ENCODE peak calls at places on chromosome 16, in five cellular contexts. One of them, this sample, is unnamed.

GRCh38 chr16:51759329-51759728 is 608.3 kb upstream of the SALL1 start:
- DNase-seq in foreskin melanocyte: no peak
- DNase-seq in G401: no peak
- DNase-seq in nucleus accumbens: no peak
- DNase-seq in HTR-8/SVneo: no peak
- DNase-seq in this sample: no peak

GRCh38 chr16:80040814-80041213 is 440.3 kb upstream of the MAF start:
- DNase-seq in foreskin melanocyte: no peak
- DNase-seq in G401: no peak
- DNase-seq in nucleus accumbens: no peak
- DNase-seq in HTR-8/SVneo: no peak
- DNase-seq in this sample: no peak

GRCh38 chr16:375927-376816 is 5.6 kb downstream of the PGAP6 start:
- DNase-seq in foreskin melanocyte: no peak
- DNase-seq in G401: no peak
- DNase-seq in nucleus accumbens: no peak
- DNase-seq in HTR-8/SVneo: no peak
- DNase-seq in this sample: no peak

GRCh38 chr16:85524630-85525463 is 88.3 kb upstream of the GSE1 start:
- DNase-seq in foreskin melanocyte: no peak
- DNase-seq in G401: no peak
- DNase-seq in nucleus accumbens: no peak
- DNase-seq in HTR-8/SVneo: no peak
- DNase-seq in this sample: no peak

GRCh38 chr16:87348616-87349157 is 31.5 kb upstream of the C16orf95 start:
- DNase-seq in foreskin melanocyte: no peak
- DNase-seq in G401: peak
- DNase-seq in nucleus accumbens: no peak
- DNase-seq in HTR-8/SVneo: no peak
- DNase-seq in this sample: no peak

GRCh38 chr16:27321013-27321960 is 7.5 kb downstream of the IL4R start:
- DNase-seq in foreskin melanocyte: no peak
- DNase-seq in G401: no peak
- DNase-seq in nucleus accumbens: no peak
- DNase-seq in HTR-8/SVneo: no peak
- DNase-seq in this sample: no peak

GRCh38 chr16:48126801-48127644 is 28.8 kb downstream of the ABCC12 start:
- DNase-seq in foreskin melanocyte: peak
- DNase-seq in G401: no peak
- DNase-seq in nucleus accumbens: no peak
- DNase-seq in HTR-8/SVneo: peak
- DNase-seq in this sample: peak

GRCh38 chr16:55292491-55292890 is 31.5 kb upstream of the IRX6 start:
- DNase-seq in foreskin melanocyte: no peak
- DNase-seq in G401: no peak
- DNase-seq in nucleus accumbens: no peak
- DNase-seq in HTR-8/SVneo: no peak
- DNase-seq in this sample: no peak

GRCh38 chr16:57308041-57308440 is 23.6 kb upstream of the PLLP start:
- DNase-seq in foreskin melanocyte: no peak
- DNase-seq in G401: no peak
- DNase-seq in nucleus accumbens: no peak
- DNase-seq in HTR-8/SVneo: no peak
- DNase-seq in this sample: no peak

GRCh38 chr16:27305839-27306442 is 7.8 kb upstream of the IL4R start:
- DNase-seq in foreskin melanocyte: no peak
- DNase-seq in G401: no peak
- DNase-seq in nucleus accumbens: no peak
- DNase-seq in HTR-8/SVneo: no peak
- DNase-seq in this sample: no peak

GRCh38 chr16:80968386-80969113 is 38.1 kb downstream of the CMC2 start:
- DNase-seq in foreskin melanocyte: no peak
- DNase-seq in G401: no peak
- DNase-seq in nucleus accumbens: no peak
- DNase-seq in HTR-8/SVneo: no peak
- DNase-seq in this sample: no peak

GRCh38 chr16:85828166-85828565 is 28.7 kb downstream of the COX4I1 start:
- DNase-seq in foreskin melanocyte: no peak
- DNase-seq in G401: no peak
- DNase-seq in nucleus accumbens: no peak
- DNase-seq in HTR-8/SVneo: no peak
- DNase-seq in this sample: no peak

GRCh38 chr16:2499454-2499853 is 14.3 kb upstream of the ATP6V0C start:
- DNase-seq in foreskin melanocyte: no peak
- DNase-seq in G401: no peak
- DNase-seq in nucleus accumbens: no peak
- DNase-seq in HTR-8/SVneo: no peak
- DNase-seq in this sample: no peak

GRCh38 chr16:22789281-22789945 is 24.5 kb upstream of the HS3ST2 start:
- DNase-seq in foreskin melanocyte: no peak
- DNase-seq in G401: no peak
- DNase-seq in nucleus accumbens: no peak
- DNase-seq in HTR-8/SVneo: no peak
- DNase-seq in this sample: no peak

GRCh38 chr16:13322357-13322756 is 421.0 kb downstream of the SHISA9 start:
- DNase-seq in foreskin melanocyte: no peak
- DNase-seq in G401: no peak
- DNase-seq in nucleus accumbens: no peak
- DNase-seq in HTR-8/SVneo: no peak
- DNase-seq in this sample: no peak

GRCh38 chr16:4408323-4408690 is 8.1 kb downstream of the CORO7 start:
- DNase-seq in foreskin melanocyte: no peak
- DNase-seq in G401: no peak
- DNase-seq in nucleus accumbens: no peak
- DNase-seq in HTR-8/SVneo: no peak
- DNase-seq in this sample: no peak

GRCh38 chr16:2095918-2096582 is 39.6 kb downstream of the PKD1 start:
- DNase-seq in foreskin melanocyte: no peak
- DNase-seq in G401: peak
- DNase-seq in nucleus accumbens: no peak
- DNase-seq in HTR-8/SVneo: no peak
- DNase-seq in this sample: no peak

GRCh38 chr16:4261557-4262172 is 11.2 kb downstream of the TFAP4 start:
- DNase-seq in foreskin melanocyte: no peak
- DNase-seq in G401: peak
- DNase-seq in nucleus accumbens: no peak
- DNase-seq in HTR-8/SVneo: peak
- DNase-seq in this sample: no peak

GRCh38 chr16:53080345-53081031 is 25.7 kb downstream of the CHD9 start:
- DNase-seq in foreskin melanocyte: peak
- DNase-seq in G401: peak
- DNase-seq in nucleus accumbens: peak
- DNase-seq in HTR-8/SVneo: peak
- DNase-seq in this sample: peak

GRCh38 chr16:1542166-1542500 is 8.7 kb downstream of the TMEM204 start:
- DNase-seq in foreskin melanocyte: no peak
- DNase-seq in G401: no peak
- DNase-seq in nucleus accumbens: no peak
- DNase-seq in HTR-8/SVneo: no peak
- DNase-seq in this sample: no peak

GRCh38 chr16:49652441-49653175 is 203.3 kb downstream of the ZNF423 start:
- DNase-seq in foreskin melanocyte: no peak
- DNase-seq in G401: no peak
- DNase-seq in nucleus accumbens: no peak
- DNase-seq in HTR-8/SVneo: no peak
- DNase-seq in this sample: no peak

GRCh38 chr16:14961405-14962186 is 13.2 kb upstream of the PDXDC1 start:
- DNase-seq in foreskin melanocyte: no peak
- DNase-seq in G401: no peak
- DNase-seq in nucleus accumbens: no peak
- DNase-seq in HTR-8/SVneo: no peak
- DNase-seq in this sample: no peak

GRCh38 chr16:20868890-20869289 is 31.3 kb downstream of the DCUN1D3 start:
- DNase-seq in foreskin melanocyte: peak
- DNase-seq in G401: peak
- DNase-seq in nucleus accumbens: peak
- DNase-seq in HTR-8/SVneo: no peak
- DNase-seq in this sample: no peak

GRCh38 chr16:24988593-24989338 is 26.4 kb downstream of the ARHGAP17 start:
- DNase-seq in foreskin melanocyte: no peak
- DNase-seq in G401: peak
- DNase-seq in nucleus accumbens: peak
- DNase-seq in HTR-8/SVneo: no peak
- DNase-seq in this sample: peak

GRCh38 chr16:1870365-1871082 is 1.4 kb downstream of the MEIOB start:
- DNase-seq in foreskin melanocyte: no peak
- DNase-seq in G401: no peak
- DNase-seq in nucleus accumbens: no peak
- DNase-seq in HTR-8/SVneo: peak
- DNase-seq in this sample: no peak

GRCh38 chr16:57341441-57342303 is 16.9 kb upstream of the CCL22 start:
- DNase-seq in foreskin melanocyte: peak
- DNase-seq in G401: no peak
- DNase-seq in nucleus accumbens: no peak
- DNase-seq in HTR-8/SVneo: no peak
- DNase-seq in this sample: peak

GRCh38 chr16:3170440-3171180 is 17.4 kb upstream of the OR1F1 start:
- DNase-seq in foreskin melanocyte: no peak
- DNase-seq in G401: no peak
- DNase-seq in nucleus accumbens: no peak
- DNase-seq in HTR-8/SVneo: no peak
- DNase-seq in this sample: no peak

GRCh38 chr16:77991701-77992100 is 30.6 kb upstream of the CLEC3A start:
- DNase-seq in foreskin melanocyte: no peak
- DNase-seq in G401: no peak
- DNase-seq in nucleus accumbens: no peak
- DNase-seq in HTR-8/SVneo: no peak
- DNase-seq in this sample: no peak

GRCh38 chr16:88941051-88941932 is 35.7 kb downstream of the CBFA2T3 start:
- DNase-seq in foreskin melanocyte: no peak
- DNase-seq in G401: no peak
- DNase-seq in nucleus accumbens: no peak
- DNase-seq in HTR-8/SVneo: no peak
- DNase-seq in this sample: no peak

GRCh38 chr16:29961479-29962343 is at the start of gene TMEM219:
- DNase-seq in foreskin melanocyte: peak
- DNase-seq in G401: peak
- DNase-seq in nucleus accumbens: peak
- DNase-seq in HTR-8/SVneo: peak
- DNase-seq in this sample: peak